ENCODE peak calls at places on chromosomes 7 and 10, in eight cellular contexts. O is naive thymus-derived CD8-positive, alpha-beta T cell; Z is T-helper 17 cell; N is PC-3; Q is left cardiac atrium; E is stimulated activated naive CD8-positive, alpha-beta T cell treated with anti-CD3 and anti-CD28 coated beads, Interleukin-15, Interleukin-2, amounts not matched to agents 100 U/mL and 50 U/mL, for 24 hours; M is activated naive CD8-positive, alpha-beta T cell treated with anti-CD3 and anti-CD28 coated beads, Interleukin-2, amount 10 ng/mL, durations not matched to agents 7 days and 5 days; L is CD4-positive, alpha-beta T cell. B is an unnamed sample.

GRCh38 chr10:6558272-6558671 is 21.8 kb downstream of the PRKCQ start:
- ATAC-seq in O (peak; percentile 70), Z (peak; percentile 88), N (no peak), Q (no peak), E (no peak), M (no peak), L (peak; percentile 68), B (no peak)

GRCh38 chr7:138307633-138308032 is 152.4 kb upstream of the TRIM24 start:
- ATAC-seq in O (no peak), Z (no peak), N (no peak), Q (no peak), E (no peak), M (no peak), L (no peak), B (no peak)

GRCh38 chr7:133777701-133778100 is 349.4 kb upstream of the LRGUK start:
- ATAC-seq in O (no peak), Z (no peak), N (no peak), Q (no peak), E (no peak), M (no peak), L (no peak), B (no peak)

GRCh38 chr7:17930546-17930945 is 9.7 kb downstream of the SNX13 start:
- ATAC-seq in O (no peak), Z (no peak), N (no peak), Q (peak; percentile 40), E (no peak), M (no peak), L (no peak), B (no peak)

GRCh38 chr10:68109312-68109711 is at the start of gene MYPN:
- ATAC-seq in O (no peak), Z (no peak), N (no peak), Q (peak; percentile 90), E (no peak), M (no peak), L (no peak), B (no peak)

GRCh38 chr7:6579446-6579845 is 2.2 kb downstream of the ZDHHC4 start:
- ATAC-seq in O (no peak), Z (no peak), N (peak; percentile 33), Q (no peak), E (no peak), M (no peak), L (no peak), B (no peak)

GRCh38 chr7:102273749-102274712 is 12.6 kb upstream of the SH2B2 start:
- ATAC-seq in O (no peak), Z (no peak), N (peak; percentile 53), Q (no peak), E (no peak), M (no peak), L (no peak), B (no peak)

GRCh38 chr10:5890519-5890878 is 456 bp downstream of the FBH1 start:
- ATAC-seq in O (peak; percentile 2), Z (no peak), N (no peak), Q (no peak), E (no peak), M (peak; percentile 2), L (peak; percentile 2), B (no peak)

GRCh38 chr7:149822353-149822943 is 15.7 kb upstream of the ZNF862 start:
- ATAC-seq in O (no peak), Z (no peak), N (no peak), Q (no peak), E (no peak), M (no peak), L (no peak), B (no peak)

GRCh38 chr10:11237571-11237970 is 219.9 kb downstream of the CELF2 start:
- ATAC-seq in O (no peak), Z (peak; percentile 34), N (no peak), Q (no peak), E (peak; percentile 51), M (no peak), L (peak; percentile 21), B (peak; percentile 28)

GRCh38 chr7:142345817-142346216 is 88.0 kb upstream of the PRSS58 start:
- ATAC-seq in O (peak; percentile 96), Z (peak; percentile 66), N (no peak), Q (no peak), E (no peak), M (peak; percentile 96), L (no peak), B (no peak)

B was measured in stimulated activated memory B cell treated with anti-CD40 and anti-IgM and Interleukin-4, amounts not matched to agents 10 μg/mL and 1 μg/mL and 100 μg/mL, for 72 hours.